ENCODE peak calls at places on chromosomes 12 and 14, in five cellular contexts. C is tibial artery; M is activated CD4-positive, alpha-beta T cell treated with anti-CD3 and anti-CD28 coated beads, Interleukin-2, amount 50 U/mL, for 4 hours; H is stimulated activated CD8-positive, alpha-beta memory T cell treated with anti-CD3 and anti-CD28 coated beads, Interleukin-15, amount 100 ng/mL, for 24 hours; E is occipital lobe. Z is an unnamed sample.

GRCh38 chr12:21221072-21221471 is 90.1 kb downstream of the SLCO1B1 start:
- DNase-seq in C (no peak), M (no peak), H (no peak), E (no peak), Z (no peak)

GRCh38 chr12:79547044-79547734 is 143.6 kb downstream of the PAWR start:
- DNase-seq in C (no peak), M (no peak), H (no peak), E (no peak), Z (peak)

GRCh38 chr12:51948066-51948465 is 3.4 kb upstream of the ACVR1B start:
- DNase-seq in C (no peak), M (no peak), H (no peak), E (no peak), Z (no peak)

GRCh38 chr12:119229837-119230236 is 51.1 kb downstream of the HSPB8 start:
- DNase-seq in C (no peak), M (no peak), H (no peak), E (peak), Z (no peak)

GRCh38 chr14:80388980-80389711 is 177.8 kb upstream of the DIO2 start:
- DNase-seq in C (no peak), M (no peak), H (no peak), E (no peak), Z (peak)

GRCh38 chr12:26226119-26226518 is 30.7 kb downstream of the SSPN start:
- DNase-seq in C (no peak), M (no peak), H (no peak), E (no peak), Z (no peak)

GRCh38 chr14:20434701-20435453 is 1.1 kb downstream of the KLHL33 start:
- DNase-seq in C (peak), M (no peak), H (no peak), E (peak), Z (no peak)

GRCh38 chr14:29926701-29927595 is 699 bp downstream of the PRKD1 start:
- DNase-seq in C (peak), M (no peak), H (no peak), E (no peak), Z (no peak)

GRCh38 chr14:75861161-75861621 is 120.6 kb downstream of the TGFB3 start:
- DNase-seq in C (no peak), M (no peak), H (no peak), E (no peak), Z (no peak)

GRCh38 chr14:38297681-38298080 is 41.8 kb upstream of the CLEC14A start:
- DNase-seq in C (no peak), M (no peak), H (no peak), E (no peak), Z (no peak)

GRCh38 chr14:89823732-89824131 is 130.8 kb downstream of the EFCAB11 start:
- DNase-seq in C (no peak), M (no peak), H (no peak), E (no peak), Z (no peak)

GRCh38 chr12:104218935-104219334 is 3.4 kb downstream of the TXNRD1 start:
- DNase-seq in C (no peak), M (no peak), H (no peak), E (no peak), Z (no peak)

GRCh38 chr12:101793401-101793800 is 37.4 kb downstream of the GNPTAB start:
- DNase-seq in C (no peak), M (no peak), H (no peak), E (no peak), Z (peak)

GRCh38 chr14:91418387-91419043 is 895 bp upstream of the CCDC88C start:
- DNase-seq in C (peak), M (peak), H (peak), E (peak), Z (no peak)

GRCh38 chr14:59848671-59849070 is 21.9 kb downstream of the RTN1 start:
- DNase-seq in C (no peak), M (no peak), H (no peak), E (no peak), Z (no peak)

GRCh38 chr12:24661657-24662096 is 287.2 kb downstream of the BCAT1 start:
- DNase-seq in C (peak), M (no peak), H (no peak), E (no peak), Z (peak)

GRCh38 chr14:95196268-95196667 is 38.9 kb upstream of the DICER1 start:
- DNase-seq in C (no peak), M (no peak), H (no peak), E (no peak), Z (no peak)

GRCh38 chr12:21456291-21456780 is 18.9 kb downstream of the PYROXD1 start:
- DNase-seq in C (no peak), M (peak), H (no peak), E (no peak), Z (no peak)

GRCh38 chr12:127829974-127830543 is 436.9 kb upstream of the TMEM132C start:
- DNase-seq in C (no peak), M (no peak), H (no peak), E (no peak), Z (no peak)

GRCh38 chr14:96925422-96925821 is 128.2 kb downstream of the VRK1 start:
- DNase-seq in C (no peak), M (no peak), H (no peak), E (no peak), Z (no peak)

Z was measured in astrocyte of the cerebellum.